ENCODE peak calls at places on chromosome 13, in five cellular contexts. Y is cardiac fibroblast, J is cardiac muscle cell, R is left ventricle myocardium inferior, W is HFF-Myc. V is an unnamed sample.

GRCh38 chr13:44116562-44117315 is 237.0 kb downstream of the LACC1 start:
- DNase-seq in Y (peak; percentile 53), J (peak; percentile 28), R (peak; percentile 25), W (no peak), V (no peak)

GRCh38 chr13:48146122-48146521 is 51.2 kb upstream of the MED4 start:
- DNase-seq in Y (no peak), J (no peak), R (no peak), W (no peak), V (no peak)

GRCh38 chr13:24351423-24351822 is 42.0 kb downstream of the C1QTNF9 start:
- DNase-seq in Y (no peak), J (no peak), R (no peak), W (no peak), V (no peak)

GRCh38 chr13:30398601-30399072 is 23.7 kb upstream of the UBE2L5 start:
- DNase-seq in Y (peak; percentile 47), J (no peak), R (no peak), W (no peak), V (no peak)

GRCh38 chr13:50275392-50276063 is 260.3 kb downstream of the KCNRG start:
- DNase-seq in Y (no peak), J (no peak), R (no peak), W (no peak), V (no peak)

GRCh38 chr13:46113596-46113995 is 8.8 kb upstream of the CPB2 start:
- DNase-seq in Y (peak; percentile 13), J (no peak), R (no peak), W (no peak), V (no peak)

GRCh38 chr13:94967183-94968039 is 255.1 kb upstream of the SOX21 start:
- DNase-seq in Y (peak; percentile 6), J (peak; percentile 56), R (no peak), W (no peak), V (no peak)

GRCh38 chr13:33169273-33169980 is 116.1 kb downstream of the STARD13 start:
- DNase-seq in Y (peak; percentile 73), J (no peak), R (no peak), W (no peak), V (no peak)

GRCh38 chr13:34038326-34039068 is 220.5 kb downstream of the RFC3 start:
- DNase-seq in Y (no peak), J (no peak), R (no peak), W (no peak), V (no peak)

GRCh38 chr13:24220086-24220703 is 59.7 kb downstream of the SPATA13 start:
- DNase-seq in Y (peak; percentile 91), J (peak; percentile 86), R (no peak), W (peak; percentile 75), V (peak; percentile 61)

GRCh38 chr13:59607172-59607571 is 556.6 kb downstream of the DIAPH3 start:
- DNase-seq in Y (no peak), J (no peak), R (no peak), W (no peak), V (no peak)

GRCh38 chr13:19998960-19999359 is 40.4 kb downstream of the ZMYM2 start:
- DNase-seq in Y (no peak), J (no peak), R (no peak), W (no peak), V (no peak)

DNA sequence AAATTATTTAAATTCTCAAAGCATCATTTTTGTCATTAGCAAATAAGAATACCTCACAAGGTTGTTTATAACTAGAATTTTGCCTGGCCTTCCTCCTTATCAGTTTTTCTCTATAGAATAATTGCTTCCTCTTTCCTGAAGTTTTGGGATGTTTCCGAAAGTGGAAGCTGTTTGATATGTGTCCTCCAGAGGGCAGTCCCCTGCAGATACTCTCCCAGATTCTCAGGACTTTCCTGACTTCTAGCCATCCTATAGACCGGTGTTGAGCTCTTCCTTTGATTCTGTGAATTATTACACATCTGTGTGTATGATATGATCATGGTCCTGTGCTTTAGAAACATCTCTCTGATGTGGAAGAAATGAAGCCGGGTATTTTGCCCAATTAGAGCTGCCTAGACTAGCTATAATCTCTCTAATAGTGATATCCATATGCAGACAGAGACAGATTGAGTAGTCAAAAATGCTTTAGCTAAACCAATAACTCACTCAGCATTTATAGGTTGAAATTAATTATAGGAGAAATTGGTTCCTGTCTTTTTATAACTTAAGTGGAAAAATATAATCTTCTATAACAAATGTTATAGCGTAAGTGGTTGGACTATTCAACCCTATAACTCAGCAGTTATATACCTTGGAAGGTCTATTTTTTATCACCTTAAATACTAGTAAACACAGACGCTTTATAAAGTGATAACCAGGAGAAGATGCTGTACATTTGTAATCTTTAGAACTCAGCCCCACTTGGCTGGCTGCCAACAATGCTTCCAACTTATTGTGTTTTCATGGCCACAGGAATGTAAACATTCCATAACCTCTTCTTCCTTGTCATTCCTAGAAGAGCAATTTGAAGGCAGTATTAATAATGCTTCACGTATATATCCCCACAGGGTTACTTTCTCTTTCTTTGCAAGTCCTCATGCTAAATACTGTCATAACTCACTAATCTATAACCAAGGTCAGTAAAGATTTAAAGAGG is 201.0 kb upstream of the RXFP2 start:
- DNase-seq in Y (peak; percentile 68), J (peak; percentile 37), R (no peak), W (peak; percentile 31), V (no peak)
- TF ChIP-seq CTCF in Y (peak; percentile 78), J (peak; percentile 71), R (peak; percentile 63), W (peak; percentile 73), V (peak; percentile 77)

GRCh38 chr13:41917641-41918040 is 43.3 kb downstream of the VWA8 start:
- DNase-seq in Y (peak; percentile 60), J (no peak), R (no peak), W (no peak), V (peak; percentile 57)
- TF ChIP-seq CTCF in Y (no peak), J (no peak), R (no peak), W (no peak), V (no peak)

DNA sequence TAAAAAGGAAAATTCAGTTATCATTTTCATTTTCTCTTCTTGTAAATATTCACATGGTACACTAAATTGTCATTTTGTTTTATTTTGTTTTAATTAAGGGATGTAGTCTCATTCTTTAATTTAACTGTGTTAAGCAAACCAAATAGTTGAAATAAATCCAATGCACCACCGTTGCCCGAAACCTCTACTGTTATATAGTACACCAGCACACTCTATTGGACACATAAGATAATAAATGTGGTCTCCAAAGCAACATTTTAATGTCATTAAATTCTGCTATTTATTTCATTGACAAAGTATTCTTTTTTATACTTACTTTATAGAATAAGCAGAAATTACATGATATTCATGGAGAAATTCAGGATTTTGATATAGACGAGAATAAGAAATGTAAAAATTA is 156.4 kb upstream of the FREM2 start:
- DNase-seq in Y (peak; percentile 31), J (peak; percentile 29), R (no peak), W (peak; percentile 2), V (peak; percentile 2)
- TF ChIP-seq CTCF in Y (peak; percentile 22), J (peak; percentile 40), R (peak; percentile 58), W (peak; percentile 18), V (peak; percentile 18)

GRCh38 chr13:112066624-112067004 is 335 bp upstream of the SOX1 start:
- DNase-seq in Y (peak; percentile 27), J (peak; percentile 80), R (peak; percentile 52), W (no peak), V (no peak)

GRCh38 chr13:112065521-112065866 is 1.5 kb upstream of the SOX1 start:
- DNase-seq in Y (no peak), J (no peak), R (no peak), W (no peak), V (no peak)

GRCh38 chr13:112067121-112067741 is at the start of gene SOX1:
- DNase-seq in Y (no peak), J (peak; percentile 43), R (no peak), W (no peak), V (no peak)

GRCh38 chr13:112064222-112064621 is 2.7 kb upstream of the SOX1 start:
- DNase-seq in Y (no peak), J (no peak), R (no peak), W (no peak), V (no peak)

GRCh38 chr13:112065867-112066623 is 904 bp upstream of the SOX1 start:
- DNase-seq in Y (no peak), J (no peak), R (no peak), W (no peak), V (no peak)
- TF ChIP-seq CTCF in Y (no peak), J (no peak), R (no peak), W (no peak), V (no peak)